ENCODE peak calls at places on chromosome 6, in seven cellular contexts. R, D, K, T, Q, O and C are unnamed samples.

GRCh38 chr6:21664263-21665081 is 70.9 kb downstream of the SOX4 start:
- DNase-seq in R (no peak), D (peak; percentile 73), K (peak; percentile 40), T (peak; percentile 44), Q (peak; percentile 85), O (no peak), C (peak; percentile 42)

GRCh38 chr6:40819182-40819834 is 219.7 kb downstream of the UNC5CL start:
- DNase-seq in R (no peak), D (no peak), K (no peak), T (no peak), Q (peak; percentile 37), O (no peak), C (no peak)

GRCh38 chr6:44496705-44497369 is 109.3 kb downstream of the CDC5L start:
- DNase-seq in R (no peak), D (peak; percentile 13), K (no peak), T (no peak), Q (no peak), O (no peak), C (no peak)

GRCh38 chr6:106102034-106102433 is 15.9 kb downstream of the PRDM1 start:
- DNase-seq in R (no peak), D (no peak), K (no peak), T (no peak), Q (no peak), O (no peak), C (no peak)

GRCh38 chr6:83047065-83047754 is 18.4 kb downstream of the UBE3D start:
- DNase-seq in R (no peak), D (peak; percentile 49), K (peak; percentile 47), T (no peak), Q (peak; percentile 86), O (no peak), C (no peak)

GRCh38 chr6:106511274-106512047 is 117.8 kb downstream of the RTN4IP1 start:
- DNase-seq in R (no peak), D (peak; percentile 58), K (peak; percentile 70), T (peak; percentile 59), Q (peak; percentile 50), O (no peak), C (peak; percentile 26)

GRCh38 chr6:64505312-64505711 is 869.7 kb downstream of the PHF3 start:
- DNase-seq in R (no peak), D (peak; percentile 66), K (no peak), T (no peak), Q (peak; percentile 53), O (no peak), C (no peak)

GRCh38 chr6:116060572-116061283 is at the start of gene FRK:
- DNase-seq in R (peak; percentile 24), D (no peak), K (peak; percentile 75), T (no peak), Q (no peak), O (no peak), C (no peak)

GRCh38 chr6:18997375-18997826 is 610.3 kb downstream of the RNF144B start:
- DNase-seq in R (peak; percentile 41), D (peak; percentile 53), K (peak; percentile 67), T (peak; percentile 19), Q (peak; percentile 81), O (no peak), C (peak; percentile 43)

GRCh38 chr6:27279513-27280063 is 32.1 kb downstream of the PRSS16 start:
- DNase-seq in R (no peak), D (peak; percentile 57), K (peak; percentile 48), T (no peak), Q (peak; percentile 56), O (no peak), C (no peak)

GRCh38 chr6:16540804-16541752 is 220.2 kb downstream of the ATXN1 start:
- DNase-seq in R (no peak), D (no peak), K (no peak), T (no peak), Q (peak; percentile 23), O (no peak), C (no peak)

GRCh38 chr6:166936079-166936787 is 20.1 kb downstream of the RNASET2 start:
- DNase-seq in R (no peak), D (no peak), K (no peak), T (no peak), Q (no peak), O (no peak), C (no peak)

GRCh38 chr6:44149369-44150012 is 9.1 kb upstream of the CAPN11 start:
- DNase-seq in R (no peak), D (no peak), K (no peak), T (no peak), Q (no peak), O (no peak), C (no peak)

GRCh38 chr6:46507426-46507825 is 16.2 kb upstream of the RCAN2 start:
- DNase-seq in R (no peak), D (no peak), K (no peak), T (no peak), Q (no peak), O (no peak), C (no peak)

GRCh38 chr6:134908906-134909516 is 40.9 kb downstream of the ALDH8A1 start:
- DNase-seq in R (peak; percentile 100), D (no peak), K (peak; percentile 96), T (peak; percentile 92), Q (peak; percentile 20), O (no peak), C (no peak)

GRCh38 chr6:119871520-119871919 is 522.0 kb upstream of the MAN1A1 start:
- DNase-seq in R (no peak), D (no peak), K (no peak), T (no peak), Q (no peak), O (no peak), C (no peak)

GRCh38 chr6:11710968-11711643 is 67.5 kb downstream of the ADTRP start:
- DNase-seq in R (no peak), D (no peak), K (no peak), T (no peak), Q (no peak), O (no peak), C (no peak)

GRCh38 chr6:17885889-17886576 is 101.4 kb downstream of the KIF13A start:
- DNase-seq in R (peak; percentile 25), D (no peak), K (no peak), T (no peak), Q (no peak), O (no peak), C (no peak)

GRCh38 chr6:17894191-17894590 is 93.2 kb downstream of the KIF13A start:
- DNase-seq in R (no peak), D (no peak), K (peak; percentile 72), T (no peak), Q (no peak), O (no peak), C (no peak)

GRCh38 chr6:17892097-17892686 is 95.2 kb downstream of the KIF13A start:
- DNase-seq in R (no peak), D (no peak), K (no peak), T (no peak), Q (peak; percentile 46), O (no peak), C (no peak)

GRCh38 chr6:17886891-17887290 is 100.5 kb downstream of the KIF13A start:
- DNase-seq in R (peak; percentile 34), D (no peak), K (no peak), T (no peak), Q (no peak), O (no peak), C (no peak)

DNA sequence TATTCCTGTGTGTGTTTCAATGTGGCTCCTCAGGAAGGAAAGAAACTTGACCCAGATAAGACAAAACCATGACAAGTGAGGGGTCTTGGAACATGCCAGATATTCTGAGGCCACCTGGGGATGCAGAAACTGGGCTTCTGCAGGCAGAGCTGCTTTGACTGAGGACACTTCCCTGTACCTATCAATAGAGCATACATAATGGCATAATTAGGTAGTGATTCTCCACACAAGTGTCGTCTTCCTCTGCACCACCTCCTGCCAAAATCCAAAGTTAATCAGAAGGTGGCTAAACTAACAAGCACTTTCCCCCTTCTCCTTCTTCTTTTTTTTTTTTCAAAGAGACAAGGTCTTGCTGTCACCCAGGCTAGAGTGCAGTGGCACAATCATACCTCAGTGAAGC is 97.1 kb downstream of the KIF13A start:
- DNase-seq in R (no peak), D (no peak), K (no peak), T (no peak), Q (no peak), O (no peak), C (no peak)
- H2BK5ac ChIP-seq in R (no peak overlapping the region), D (no peak overlapping the region), K (no peak overlapping the region), T (no peak overlapping the region), Q (no peak overlapping the region), O (no peak overlapping the region), C (no peak overlapping the region)

GRCh38 chr6:93822434-93823265 is 403.3 kb upstream of the EPHA7 start:
- DNase-seq in R (no peak), D (no peak), K (no peak), T (no peak), Q (no peak), O (no peak), C (no peak)

GRCh38 chr6:93820465-93821082 is 401.2 kb upstream of the EPHA7 start:
- DNase-seq in R (no peak), D (no peak), K (no peak), T (no peak), Q (no peak), O (no peak), C (no peak)

GRCh38 chr6:93817937-93818336 is 398.6 kb upstream of the EPHA7 start:
- DNase-seq in R (no peak), D (no peak), K (no peak), T (no peak), Q (no peak), O (no peak), C (no peak)

GRCh38 chr6:93821953-93822352 is 402.6 kb upstream of the EPHA7 start:
- DNase-seq in R (no peak), D (no peak), K (no peak), T (no peak), Q (no peak), O (no peak), C (no peak)

GRCh38 chr6:93819189-93819588 is 399.8 kb upstream of the EPHA7 start:
- DNase-seq in R (no peak), D (no peak), K (no peak), T (no peak), Q (peak; percentile 57), O (no peak), C (no peak)
- H3K4ac ChIP-seq in R (no peak overlapping the region), D (no peak overlapping the region), K (no peak overlapping the region), T (no peak overlapping the region), Q (no peak overlapping the region), O (no peak overlapping the region), C (no peak overlapping the region)

GRCh38 chr6:2916354-2916925 is 13.3 kb upstream of the SERPINB9 start:
- DNase-seq in R (no peak), D (no peak), K (no peak), T (no peak), Q (no peak), O (no peak), C (no peak)
- H2BK5ac ChIP-seq in R (no peak overlapping the region), D (no peak overlapping the region), K (no peak overlapping the region), T (no peak overlapping the region), Q (peak overlapping the region; percentile 96), O (peak overlapping the region; percentile 77), C (no peak overlapping the region)

GRCh38 chr6:97712751-97713150 is 429.7 kb upstream of the MMS22L start:
- DNase-seq in R (no peak), D (no peak), K (no peak), T (no peak), Q (no peak), O (no peak), C (no peak)

DNA sequence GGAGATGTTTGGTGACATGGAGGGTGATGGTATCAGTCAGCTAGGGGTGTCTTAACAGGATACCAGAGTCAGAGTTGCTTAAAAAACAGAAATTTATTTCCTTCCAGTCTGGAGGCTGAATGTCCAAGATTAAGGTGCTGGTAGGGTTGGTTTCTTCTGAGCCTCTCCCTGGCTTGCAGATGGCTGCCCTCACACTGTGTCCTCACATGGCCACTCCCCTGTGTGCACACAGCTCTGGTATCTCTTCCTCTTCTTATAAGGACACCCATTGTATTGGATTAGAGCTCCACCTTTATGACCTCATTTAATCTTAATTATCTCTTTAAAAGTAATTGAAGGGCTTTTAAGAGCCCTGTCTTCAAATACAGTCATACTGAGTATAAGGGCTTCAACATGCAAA is 431.8 kb upstream of the MMS22L start:
- DNase-seq in R (no peak), D (no peak), K (no peak), T (no peak), Q (no peak), O (no peak), C (no peak)
- H3K4ac ChIP-seq in R (no peak overlapping the region), D (no peak overlapping the region), K (no peak overlapping the region), T (no peak overlapping the region), Q (no peak overlapping the region), O (no peak overlapping the region), C (no peak overlapping the region)